ENCODE peak calls at places on chromosomes 7 and 10, in five cellular contexts. S, K, R, D and Y are unnamed samples. For H3K27me3, the result is how much of the 10 kb centered on the place peaks cover.

GRCh38 chr10:43046288-43046991 is 30.4 kb upstream of the RET start:
- DNase-seq in S (no peak), K (peak), R (peak), D (no peak), Y (peak)

GRCh38 chr7:114715907-114716306 is 206.0 kb upstream of the MDFIC start:
- DNase-seq in S (no peak), K (no peak), R (no peak), D (no peak), Y (no peak)

GRCh38 chr10:89369142-89370105 is 8.4 kb upstream of the IFIT1B start:
- DNase-seq in S (peak), K (peak), R (no peak), D (no peak), Y (no peak)

GRCh38 chr7:78296036-78296435 is 497.5 kb downstream of the PHTF2 start:
- DNase-seq in S (no peak), K (no peak), R (no peak), D (no peak), Y (no peak)

GRCh38 chr7:137351941-137352340 is 8.4 kb upstream of the PTN start:
- DNase-seq in S (no peak), K (no peak), R (no peak), D (no peak), Y (no peak)

GRCh38 chr10:65355141-65355680 is 1570.6 kb upstream of the LRRTM3 start:
- DNase-seq in S (no peak), K (no peak), R (no peak), D (no peak), Y (no peak)

GRCh38 chr7:55325371-55325792 is 39.8 kb upstream of the LANCL2 start:
- DNase-seq in S (peak), K (no peak), R (peak), D (peak), Y (peak)

GRCh38 chr7:111820621-111821020 is 258.3 kb upstream of the IMMP2L start:
- DNase-seq in S (no peak), K (no peak), R (no peak), D (no peak), Y (no peak)

GRCh38 chr7:100629117-100629711 is 12.1 kb downstream of the TFR2 start:
- DNase-seq in S (peak), K (peak), R (no peak), D (no peak), Y (no peak)

GRCh38 chr7:37408241-37408884 is 40.3 kb downstream of the ELMO1 start:
- DNase-seq in S (no peak), K (no peak), R (no peak), D (no peak), Y (no peak)

GRCh38 chr7:118472581-118472980 is 248.1 kb downstream of the ANKRD7 start:
- DNase-seq in S (no peak), K (no peak), R (no peak), D (no peak), Y (no peak)

GRCh38 chr10:13399236-13399635 is 51.1 kb upstream of the SEPHS1 start:
- DNase-seq in S (no peak), K (no peak), R (no peak), D (no peak), Y (no peak)

GRCh38 chr7:95004618-95005282 is 97.4 kb downstream of the PPP1R9A start:
- DNase-seq in S (peak), K (no peak), R (peak), D (no peak), Y (no peak)

GRCh38 chr7:150323682-150324365 is 479 bp upstream of the ACTR3C start:
- DNase-seq in S (no peak), K (no peak), R (no peak), D (no peak), Y (no peak)

GRCh38 chr10:58358947-58359346 is 24.1 kb downstream of the UBE2D1 start:
- DNase-seq in S (no peak), K (no peak), R (no peak), D (no peak), Y (no peak)

GRCh38 chr10:69348824-69349541 is 67.7 kb downstream of the TACR2 start:
- DNase-seq in S (no peak), K (no peak), R (no peak), D (peak), Y (peak)

GRCh38 chr7:130849604-130850003 is 115.6 kb upstream of the KLF14 start:
- DNase-seq in S (no peak), K (no peak), R (no peak), D (no peak), Y (no peak)

GRCh38 chr10:99125879-99126278 is 109.8 kb downstream of the HPSE2 start:
- DNase-seq in S (no peak), K (peak), R (no peak), D (no peak), Y (no peak)

GRCh38 chr7:111076205-111076604 is 14.7 kb upstream of the LRRN3 start:
- DNase-seq in S (no peak), K (no peak), R (no peak), D (no peak), Y (no peak)

GRCh38 chr7:108001759-108002725 is 919 bp downstream of the LAMB1 start:
- DNase-seq in S (no peak), K (no peak), R (peak), D (no peak), Y (peak)

GRCh38 chr10:101569465-101569837 is 18.6 kb downstream of the POLL start:
- DNase-seq in S (no peak), K (no peak), R (no peak), D (no peak), Y (peak)

GRCh38 chr7:80732635-80733034 is 94.2 kb downstream of the CD36 start:
- DNase-seq in S (no peak), K (peak), R (no peak), D (no peak), Y (no peak)

GRCh38 chr10:86177483-86178155 is 189.0 kb downstream of the GRID1 start:
- DNase-seq in S (no peak), K (no peak), R (no peak), D (no peak), Y (no peak)

GRCh38 chr10:79192677-79193003 is 123.9 kb downstream of the ZMIZ1 start:
- DNase-seq in S (peak), K (no peak), R (no peak), D (no peak), Y (peak)

GRCh38 chr7:128112781-128113221 is 81.6 kb upstream of the LRRC4 start:
- DNase-seq in S (no peak), K (no peak), R (no peak), D (no peak), Y (no peak)

GRCh38 chr7:37284805-37285211 is 163.9 kb downstream of the ELMO1 start:
- DNase-seq in S (peak), K (peak), R (peak), D (no peak), Y (peak)

GRCh38 chr7:106329971-106330733 is 45.4 kb upstream of the NAMPT start:
- DNase-seq in S (peak), K (no peak), R (no peak), D (no peak), Y (peak)

GRCh38 chr10:4663162-4663992 is 162.6 kb upstream of the AKR1E2 start:
- DNase-seq in S (peak), K (peak), R (peak), D (peak), Y (no peak)

GRCh38 chr10:24444337-24444736 is 235.4 kb downstream of the KIAA1217 start:
- DNase-seq in S (no peak), K (no peak), R (no peak), D (no peak), Y (no peak)

GRCh38 chr7:15967551-15967950 is 281.1 kb upstream of the MEOX2 start:
- DNase-seq in S (no peak), K (no peak), R (no peak), D (no peak), Y (no peak)

GRCh38 chr7:158351481-158351880 is 236.1 kb downstream of the PTPRN2 start:
- DNase-seq in S (no peak), K (peak), R (no peak), D (no peak), Y (no peak)

GRCh38 chr7:9149499-9150082 is 716.2 kb downstream of the NXPH1 start:
- DNase-seq in S (no peak), K (no peak), R (no peak), D (no peak), Y (no peak)

GRCh38 chr7:55770778-55771177 is 91.8 kb downstream of the SEPTIN14 start:
- DNase-seq in S (no peak), K (no peak), R (no peak), D (no peak), Y (no peak)

GRCh38 chr7:44489955-44490350 is 505 bp downstream of the NUDCD3 start:
- DNase-seq in S (peak), K (no peak), R (no peak), D (no peak), Y (no peak)

GRCh38 chr7:30679664-30680063 is 2.6 kb downstream of the CRHR2 start:
- DNase-seq in S (no peak), K (no peak), R (no peak), D (no peak), Y (no peak)

GRCh38 chr10:101066890-101067355 is 5.1 kb downstream of the KAZALD1 start:
- DNase-seq in S (no peak), K (no peak), R (no peak), D (no peak), Y (peak)

GRCh38 chr7:12221414-12221813 is 10.3 kb downstream of the TMEM106B start:
- DNase-seq in S (peak), K (no peak), R (no peak), D (no peak), Y (no peak)

DNA sequence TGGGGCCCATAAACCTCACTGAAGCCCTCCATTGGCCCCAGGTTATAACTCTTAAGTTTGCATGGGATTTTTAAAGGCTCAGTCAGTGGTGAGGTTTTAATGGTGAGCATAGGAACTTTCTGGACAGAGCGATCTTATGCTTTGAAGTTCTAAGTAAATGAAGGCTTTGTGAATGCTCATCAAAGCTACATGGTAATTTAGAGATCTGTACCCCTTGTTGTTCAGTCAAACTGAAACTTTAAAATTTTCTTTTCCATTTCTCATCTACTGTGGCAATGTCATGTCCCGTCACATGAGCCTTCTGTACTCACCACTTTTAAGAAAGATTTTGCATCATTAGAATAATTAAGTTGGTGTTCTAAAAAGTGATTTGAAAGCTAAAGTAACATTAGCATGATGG is 39.9 kb downstream of the CHN2 start:
- DNase-seq in S (no peak), K (no peak), R (no peak), D (no peak), Y (no peak)
- H3K27me3 ChIP-seq in S (under half), K (under half), R (under half), D (under half), Y (under half)

GRCh38 chr10:35208949-35209613 is 82.4 kb downstream of the CREM start:
- DNase-seq in S (no peak), K (no peak), R (no peak), D (no peak), Y (no peak)
- H3K27ac ChIP-seq in S (peak), K (no peak), R (peak), D (no peak), Y (no peak)

GRCh38 chr10:49663596-49663995 is 15.9 kb upstream of the C10orf53 start:
- DNase-seq in S (no peak), K (no peak), R (no peak), D (no peak), Y (no peak)
- H3K27me3 ChIP-seq in S (under half), K (under half), R (under half), D (under half), Y (under half)

GRCh38 chr10:817371-817770 is 114.1 kb downstream of the LARP4B start:
- DNase-seq in S (no peak), K (no peak), R (no peak), D (no peak), Y (no peak)
- H3K27ac ChIP-seq in S (no peak), K (no peak), R (no peak), D (no peak), Y (no peak)

GRCh38 chr7:26535483-26536069 is 243.9 kb downstream of the SNX10 start:
- DNase-seq in S (no peak), K (no peak), R (no peak), D (no peak), Y (no peak)

GRCh38 chr7:26533163-26533562 is 241.5 kb downstream of the SNX10 start:
- DNase-seq in S (no peak), K (no peak), R (no peak), D (no peak), Y (no peak)

GRCh38 chr7:26538683-26539082 is 247.0 kb downstream of the SNX10 start:
- DNase-seq in S (no peak), K (no peak), R (no peak), D (no peak), Y (no peak)

GRCh38 chr7:26534649-26535482 is 243.2 kb downstream of the SNX10 start:
- DNase-seq in S (no peak), K (no peak), R (no peak), D (no peak), Y (no peak)

DNA sequence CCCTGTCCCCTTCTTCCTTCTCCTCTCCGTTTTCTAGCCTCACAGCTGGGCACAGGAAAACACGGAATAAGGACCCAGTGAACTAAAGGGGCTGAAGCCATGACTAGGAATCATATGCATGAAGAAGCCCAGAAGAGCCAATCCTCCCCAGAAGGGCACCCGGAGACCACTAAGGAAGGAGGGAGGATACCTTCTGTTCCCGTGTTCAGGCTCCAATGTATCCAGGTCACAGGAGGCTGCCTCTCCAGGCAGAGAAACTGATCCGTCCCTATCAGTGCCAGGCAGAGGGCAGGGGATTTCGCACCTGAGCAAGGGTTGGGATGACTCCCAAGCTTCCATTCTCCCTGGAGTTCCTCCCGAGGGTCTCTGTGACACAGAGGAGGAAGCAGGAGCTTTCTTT is 246.6 kb downstream of the SNX10 start:
- DNase-seq in S (no peak), K (no peak), R (no peak), D (no peak), Y (no peak)
- H3K27me3 ChIP-seq in S (under half), K (under half), R (under half), D (under half), Y (under half)

DNA sequence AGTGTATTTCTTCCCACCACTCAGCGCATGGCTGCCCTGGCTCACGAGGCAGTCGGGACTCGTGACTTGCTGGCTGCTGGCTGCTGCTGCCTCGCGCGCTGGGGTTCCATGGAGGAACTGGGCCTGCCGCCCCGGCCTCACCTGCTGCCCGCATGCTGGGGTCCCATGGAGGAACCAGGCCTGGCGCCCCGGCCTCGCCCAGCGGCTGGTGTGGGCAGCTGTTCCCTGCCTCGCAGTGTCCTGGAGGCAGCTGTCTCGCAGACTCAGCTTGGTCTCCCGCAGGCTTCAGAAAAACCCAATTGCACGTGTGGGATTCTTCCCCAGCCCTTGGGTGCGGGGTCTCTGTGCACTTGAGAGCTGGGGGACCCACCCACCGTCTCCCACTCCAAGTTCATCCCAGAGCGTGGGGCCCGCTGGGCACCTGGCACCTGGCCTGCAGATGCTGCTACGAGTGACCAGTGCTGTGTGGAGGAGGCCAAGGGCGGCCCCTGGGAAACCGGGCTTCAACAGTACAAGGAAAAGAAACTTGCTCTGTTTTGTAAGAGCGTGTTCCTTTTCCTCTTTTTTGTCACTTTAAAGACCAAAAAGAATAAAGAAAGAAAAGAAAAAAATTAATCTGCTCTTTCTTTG is 20.4 kb downstream of the PWWP2B start:
- DNase-seq in S (peak), K (no peak), R (no peak), D (no peak), Y (peak)
- H3K27ac ChIP-seq in S (peak), K (no peak), R (no peak), D (no peak), Y (no peak)

DNA sequence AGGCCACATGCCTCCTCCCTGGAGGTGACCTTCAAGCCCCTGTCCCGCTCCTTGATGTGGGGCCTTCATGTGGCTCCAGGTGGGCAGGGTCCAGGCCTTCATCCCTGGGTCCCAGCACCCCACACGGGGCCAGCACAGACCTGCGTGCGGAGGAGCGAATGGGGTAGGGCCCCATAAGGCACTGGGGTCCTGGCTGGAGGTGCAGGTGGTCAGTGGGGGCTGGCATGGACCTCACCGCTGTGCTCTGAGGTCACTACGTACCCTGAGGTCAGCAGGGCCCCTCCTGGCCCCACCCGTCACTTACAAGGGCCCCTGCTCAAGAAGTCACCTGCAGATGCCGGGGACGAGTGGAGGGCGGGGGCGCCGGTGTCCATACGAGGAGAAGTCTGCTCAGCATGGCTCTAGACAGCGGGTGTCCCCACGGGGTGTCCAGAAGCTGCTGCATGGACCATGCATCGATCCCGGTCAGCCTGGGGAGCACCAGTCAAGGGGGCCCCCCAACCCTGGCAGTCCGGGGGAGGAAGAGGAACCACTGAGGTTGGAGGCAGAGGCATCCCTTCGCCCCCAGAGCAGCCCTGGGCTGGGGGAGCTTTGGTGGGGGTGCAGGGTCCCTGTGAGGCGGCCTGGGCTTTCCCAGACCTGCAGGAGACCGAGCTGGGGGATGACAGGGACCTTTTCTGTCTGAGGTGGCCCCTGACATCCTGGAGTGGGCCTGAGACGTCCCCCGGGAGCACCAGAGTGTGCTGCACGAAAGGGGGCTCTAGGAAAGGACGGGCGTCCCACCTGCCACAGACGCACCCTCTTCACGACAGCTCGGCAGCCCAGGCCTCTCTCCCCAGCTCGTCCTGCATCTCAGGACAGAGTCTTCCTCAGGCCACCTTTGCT is 34.6 kb downstream of the UNCX start:
- DNase-seq in S (no peak), K (no peak), R (no peak), D (no peak), Y (peak)
- H3K27me3 ChIP-seq in S (under half), K (under half), R (under half), D (half or more), Y (under half)

GRCh38 chr10:105239311-105240215 is 598.5 kb downstream of the SORCS3 start:
- DNase-seq in S (no peak), K (no peak), R (no peak), D (no peak), Y (no peak)
- H3K27ac ChIP-seq in S (no peak), K (no peak), R (no peak), D (no peak), Y (no peak)